ENCODE peak calls at places on chromosomes 2 and 18, in five cellular contexts. O is K562, B is upper lobe of left lung, L is GM12878, Y is HepG2. H is an unnamed sample. For H3K27me3, the result is how much of the 10 kb centered on the place peaks cover.

GRCh38 chr18:39840406-39840805 is 2114.6 kb upstream of the PIK3C3 start:
- ATAC-seq in O (no peak), B (no peak), L (no peak), Y (no peak), H (no peak)

GRCh38 chr18:31657823-31658669 is 26.3 kb downstream of the B4GALT6 start:
- ATAC-seq in O (peak), B (no peak), L (peak), Y (no peak), H (no peak)

GRCh38 chr2:73837847-73838585 is 9.3 kb downstream of the STAMBP start:
- ATAC-seq in O (no peak), B (no peak), L (no peak), Y (no peak), H (no peak)

GRCh38 chr18:26843760-26844159 is 21.7 kb downstream of the AQP4 start:
- ATAC-seq in O (no peak), B (no peak), L (no peak), Y (no peak), H (no peak)

GRCh38 chr2:100060875-100061274 is 81.5 kb downstream of the AFF3 start:
- ATAC-seq in O (no peak), B (no peak), L (no peak), Y (no peak), H (no peak)

GRCh38 chr2:86283461-86284030 is 53.9 kb downstream of the REEP1 start:
- ATAC-seq in O (no peak), B (no peak), L (no peak), Y (peak), H (no peak)

GRCh38 chr2:54348672-54349071 is 92.6 kb upstream of the TSPYL6 start:
- ATAC-seq in O (no peak), B (no peak), L (no peak), Y (no peak), H (no peak)

GRCh38 chr18:3389977-3390376 is 60.0 kb upstream of the TGIF1 start:
- ATAC-seq in O (peak), B (no peak), L (no peak), Y (no peak), H (no peak)

GRCh38 chr2:106561356-106561755 is 74.2 kb downstream of the CD8B2 start:
- ATAC-seq in O (no peak), B (peak), L (no peak), Y (no peak), H (no peak)

GRCh38 chr18:26813043-26813442 is 52.5 kb downstream of the AQP4 start:
- ATAC-seq in O (no peak), B (peak), L (peak), Y (peak), H (peak)

GRCh38 chr18:2009957-2010697 is 561.2 kb downstream of the METTL4 start:
- ATAC-seq in O (no peak), B (no peak), L (no peak), Y (no peak), H (peak)

GRCh38 chr2:235263205-235264120 is 230.4 kb upstream of the AGAP1 start:
- ATAC-seq in O (peak), B (peak), L (no peak), Y (peak), H (peak)

GRCh38 chr2:152861349-152861942 is 143.0 kb downstream of the ARL6IP6 start:
- ATAC-seq in O (peak), B (no peak), L (peak), Y (peak), H (no peak)

GRCh38 chr2:126849991-126850535 is 48.6 kb upstream of the TEX51 start:
- ATAC-seq in O (no peak), B (no peak), L (no peak), Y (no peak), H (no peak)

GRCh38 chr2:180161415-180161814 is 154.3 kb upstream of the CWC22 start:
- ATAC-seq in O (no peak), B (no peak), L (no peak), Y (no peak), H (no peak)

GRCh38 chr2:225737556-225737955 is 338.0 kb downstream of the NYAP2 start:
- ATAC-seq in O (no peak), B (no peak), L (no peak), Y (no peak), H (no peak)

GRCh38 chr2:235698028-235698427 is 204.2 kb downstream of the AGAP1 start:
- ATAC-seq in O (peak), B (no peak), L (no peak), Y (no peak), H (no peak)

GRCh38 chr2:17658251-17658843 is 95.3 kb downstream of the SMC6 start:
- ATAC-seq in O (no peak), B (no peak), L (peak), Y (peak), H (no peak)

GRCh38 chr2:142951190-142952007 is 73.9 kb downstream of the KYNU start:
- ATAC-seq in O (no peak), B (no peak), L (no peak), Y (peak), H (no peak)

GRCh38 chr2:166230024-166230723 is 102.4 kb upstream of the SCN1A start:
- ATAC-seq in O (no peak), B (peak), L (no peak), Y (peak), H (no peak)

GRCh38 chr2:101047075-101047766 is 45.1 kb downstream of the RPL31 start:
- ATAC-seq in O (no peak), B (peak), L (no peak), Y (no peak), H (no peak)

GRCh38 chr2:129849559-129850160 is 129.8 kb upstream of the RAB6C start:
- ATAC-seq in O (peak), B (no peak), L (peak), Y (peak), H (no peak)

GRCh38 chr2:215374642-215375466 is 61.0 kb downstream of the FN1 start:
- ATAC-seq in O (no peak), B (no peak), L (no peak), Y (peak), H (no peak)

GRCh38 chr2:1835581-1836201 is 91.4 kb upstream of the PXDN start:
- ATAC-seq in O (no peak), B (no peak), L (no peak), Y (no peak), H (no peak)

GRCh38 chr18:59232309-59233016 is 12.5 kb downstream of the GRP start:
- ATAC-seq in O (no peak), B (no peak), L (peak), Y (no peak), H (no peak)

GRCh38 chr2:174842496-174842895 is 78.2 kb upstream of the CHRNA1 start:
- ATAC-seq in O (no peak), B (no peak), L (no peak), Y (no peak), H (no peak)

GRCh38 chr18:2681993-2682603 is 26.6 kb downstream of the SMCHD1 start:
- ATAC-seq in O (peak), B (no peak), L (no peak), Y (no peak), H (no peak)

GRCh38 chr2:172446524-172447063 is 19.2 kb downstream of the ITGA6 start:
- ATAC-seq in O (no peak), B (no peak), L (no peak), Y (no peak), H (no peak)
- TF ChIP-seq POLR2AphosphoS5 in O (no peak), B (no peak), L (no peak), Y (no peak), H (no peak)

GRCh38 chr18:33169218-33169617 is 271.3 kb downstream of the CCDC178 start:
- ATAC-seq in O (no peak), B (no peak), L (no peak), Y (no peak), H (no peak)
- TF ChIP-seq EP300 in O (no peak), B (no peak), L (no peak), Y (no peak), H (no peak)

DNA sequence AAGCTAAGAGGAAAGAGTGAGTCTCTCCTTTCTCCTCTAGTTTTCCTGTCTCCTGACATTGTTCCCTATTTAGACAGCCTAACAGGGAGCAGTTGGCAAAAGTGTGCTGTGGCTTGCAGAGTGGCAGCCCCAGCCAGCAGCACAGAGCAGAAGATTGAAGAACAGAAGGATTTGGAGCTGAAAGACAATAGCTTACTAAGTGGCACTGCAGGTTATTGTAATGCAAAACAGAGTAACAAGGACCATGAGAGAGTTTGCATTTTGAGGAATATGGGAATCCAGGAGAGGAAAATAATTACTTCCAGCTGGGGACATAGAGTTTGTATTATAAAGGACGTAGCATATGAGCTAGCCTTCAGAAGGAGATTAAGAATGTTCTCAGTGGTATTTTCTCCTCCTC is 342.4 kb downstream of the AKAIN1 start:
- ATAC-seq in O (no peak), B (no peak), L (no peak), Y (no peak), H (no peak)
- H3K27me3 ChIP-seq in O (under half), B (under half), L (under half), Y (under half), H (under half)

DNA sequence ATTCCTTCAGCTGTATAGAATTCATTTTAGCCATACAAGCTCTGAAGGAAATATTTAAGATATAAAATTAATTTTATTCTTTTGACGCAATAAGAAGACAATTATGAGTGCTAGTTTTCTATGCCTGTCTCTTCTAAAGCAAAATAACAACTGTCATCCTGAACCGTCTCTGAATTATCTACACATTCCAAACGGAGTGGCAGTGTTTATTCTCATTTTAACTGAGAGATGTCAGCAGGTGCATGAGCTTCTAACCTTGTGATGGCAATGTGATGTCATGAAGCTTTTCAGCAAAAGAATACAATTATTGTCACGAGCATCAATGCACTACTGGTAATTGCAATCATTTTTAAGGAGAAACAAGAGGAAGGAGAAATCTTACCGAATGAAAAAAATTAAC is 274.8 kb downstream of the SPAG16 start:
- ATAC-seq in O (no peak), B (no peak), L (no peak), Y (no peak), H (no peak)
- TF ChIP-seq POLR2AphosphoS5 in O (no peak), B (no peak), L (no peak), Y (no peak), H (no peak)

GRCh38 chr18:46098616-46098933 is 479 bp upstream of the ATP5F1A start:
- ATAC-seq in O (no peak), B (no peak), L (no peak), Y (no peak), H (no peak)

GRCh38 chr18:46099463-46099862 is 1.4 kb upstream of the ATP5F1A start:
- ATAC-seq in O (no peak), B (no peak), L (no peak), Y (no peak), H (no peak)

GRCh38 chr18:46109386-46109785 is 5.2 kb downstream of the HAUS1 start:
- ATAC-seq in O (no peak), B (no peak), L (no peak), Y (no peak), H (no peak)

GRCh38 chr18:46104128-46104911 is at the start of gene HAUS1:
- ATAC-seq in O (peak), B (peak), L (peak), Y (peak), H (peak)
- TF ChIP-seq EP300 in O (no peak), B (no peak), L (no peak), Y (no peak), H (no peak)

GRCh38 chr2:66582364-66582974 is 147.5 kb downstream of the MEIS1 start:
- ATAC-seq in O (no peak), B (no peak), L (no peak), Y (no peak), H (no peak)

GRCh38 chr2:66585616-66586015 is 150.7 kb downstream of the MEIS1 start:
- ATAC-seq in O (no peak), B (no peak), L (no peak), Y (no peak), H (no peak)

GRCh38 chr2:66584011-66584410 is 149.1 kb downstream of the MEIS1 start:
- ATAC-seq in O (no peak), B (no peak), L (no peak), Y (no peak), H (no peak)

GRCh38 chr2:66581461-66582363 is 146.8 kb downstream of the MEIS1 start:
- ATAC-seq in O (no peak), B (peak), L (no peak), Y (no peak), H (peak)

GRCh38 chr2:66582975-66583842 is 148.3 kb downstream of the MEIS1 start:
- ATAC-seq in O (no peak), B (peak), L (no peak), Y (no peak), H (no peak)
- H3K27me3 ChIP-seq in O (under half), B (under half), L (under half), Y (half or more), H (under half)

DNA sequence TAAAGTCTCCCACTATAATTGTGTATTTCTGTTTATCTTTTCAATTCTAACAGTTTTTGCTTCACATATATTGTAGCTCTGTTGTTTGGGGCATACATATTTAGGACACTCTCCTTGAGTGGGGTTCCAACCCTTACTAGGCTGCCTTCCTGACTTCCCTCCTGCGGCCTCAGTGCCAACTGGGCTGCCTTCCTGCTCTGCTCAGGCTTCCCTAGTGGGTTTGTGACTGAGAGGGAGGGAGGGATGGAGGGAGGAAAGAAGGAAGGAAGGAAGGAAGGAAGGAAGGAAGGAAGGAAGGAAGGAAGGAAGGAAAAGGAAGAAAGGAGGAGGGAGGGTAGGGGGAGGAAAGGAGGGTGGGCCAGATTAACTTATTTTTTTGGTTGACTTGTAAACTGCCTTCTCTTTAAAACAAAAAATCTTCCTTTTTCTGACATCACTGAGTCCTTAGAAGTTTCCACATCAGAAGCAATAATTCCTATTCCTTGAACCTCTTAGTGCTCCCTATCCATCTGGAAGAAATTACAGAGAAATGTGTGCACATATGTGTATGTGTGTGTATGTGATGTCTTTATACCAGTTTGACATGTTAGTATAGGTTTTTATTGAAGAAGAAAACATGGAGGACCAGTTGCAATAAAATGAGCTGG is 145.4 kb upstream of the PGAP1 start:
- ATAC-seq in O (no peak), B (no peak), L (no peak), Y (no peak), H (no peak)
- TF ChIP-seq POLR2AphosphoS5 in O (no peak), B (no peak), L (no peak), Y (no peak), H (no peak)

GRCh38 chr2:46377666-46378560 is 80.7 kb downstream of the EPAS1 start:
- ATAC-seq in O (no peak), B (no peak), L (no peak), Y (no peak), H (no peak)
- TF ChIP-seq EP300 in O (no peak), B (no peak), L (no peak), Y (no peak), H (no peak)

GRCh38 chr18:34548120-34548972 is 161.8 kb upstream of the DTNA start:
- ATAC-seq in O (no peak), B (no peak), L (no peak), Y (peak), H (no peak)

GRCh38 chr18:34550902-34551301 is 159.2 kb upstream of the DTNA start:
- ATAC-seq in O (no peak), B (no peak), L (no peak), Y (no peak), H (no peak)

GRCh38 chr18:34550156-34550555 is 159.9 kb upstream of the DTNA start:
- ATAC-seq in O (no peak), B (no peak), L (no peak), Y (no peak), H (no peak)

GRCh38 chr18:34549367-34549766 is 160.7 kb upstream of the DTNA start:
- ATAC-seq in O (no peak), B (no peak), L (no peak), Y (no peak), H (no peak)

GRCh38 chr18:34548973-34549294 is 161.2 kb upstream of the DTNA start:
- ATAC-seq in O (no peak), B (no peak), L (no peak), Y (no peak), H (no peak)
- H3K27me3 ChIP-seq in O (under half), B (under half), L (under half), Y (under half), H (under half)